ENCODE peak calls at places on chromosomes 11 and 22, in six cellular contexts. G is neural progenitor cell, T is fibroblast of mammary gland, K is fibroblast of pulmonary artery, F is HCT116, E is HFFc6. A is an unnamed sample.

GRCh38 chr11:19650929-19651487 is 61.6 kb upstream of the NAV2 start:
- DNase-seq in G (no peak), T (no peak), K (no peak), F (no peak), E (no peak), A (no peak)

GRCh38 chr11:81071641-81072040 is 1630.8 kb upstream of the TENM4 start:
- DNase-seq in G (no peak), T (no peak), K (no peak), F (no peak), E (no peak), A (no peak)

GRCh38 chr11:119720311-119720710 is 8.7 kb downstream of the NECTIN1 start:
- DNase-seq in G (no peak), T (peak), K (no peak), F (no peak), E (no peak), A (no peak)

GRCh38 chr11:20248345-20248744 is 88.1 kb upstream of the DBX1 start:
- DNase-seq in G (no peak), T (no peak), K (no peak), F (no peak), E (no peak), A (no peak)

GRCh38 chr22:35477911-35478582 is 62.6 kb upstream of the RASD2 start:
- DNase-seq in G (no peak), T (peak), K (peak), F (peak), E (peak), A (peak)

GRCh38 chr11:61142424-61142823 is 18.8 kb downstream of the VPS37C start:
- DNase-seq in G (no peak), T (peak), K (no peak), F (no peak), E (no peak), A (no peak)

GRCh38 chr11:68312780-68313573 is 586 bp downstream of the LRP5 start:
- DNase-seq in G (peak), T (no peak), K (no peak), F (no peak), E (no peak), A (no peak)

GRCh38 chr11:14179126-14179820 is 179.7 kb downstream of the RRAS2 start:
- DNase-seq in G (no peak), T (peak), K (peak), F (no peak), E (peak), A (peak)

GRCh38 chr11:118287006-118287405 is 17.5 kb upstream of the CD3E start:
- DNase-seq in G (no peak), T (peak), K (no peak), F (no peak), E (peak), A (no peak)

GRCh38 chr11:78583889-78584288 is 9.2 kb upstream of the NARS2 start:
- DNase-seq in G (no peak), T (no peak), K (no peak), F (no peak), E (no peak), A (no peak)
- TF ChIP-seq CTCF in G (no peak), T (no peak), K (no peak), F (no peak), E (no peak), A (no peak)

GRCh38 chr11:125062931-125063428 is at the start of gene SLC37A2:
- DNase-seq in G (peak), T (peak), K (peak), F (no peak), E (peak), A (peak)
- TF ChIP-seq CTCF in G (peak), T (no peak), K (no peak), F (no peak), E (peak), A (no peak)

DNA sequence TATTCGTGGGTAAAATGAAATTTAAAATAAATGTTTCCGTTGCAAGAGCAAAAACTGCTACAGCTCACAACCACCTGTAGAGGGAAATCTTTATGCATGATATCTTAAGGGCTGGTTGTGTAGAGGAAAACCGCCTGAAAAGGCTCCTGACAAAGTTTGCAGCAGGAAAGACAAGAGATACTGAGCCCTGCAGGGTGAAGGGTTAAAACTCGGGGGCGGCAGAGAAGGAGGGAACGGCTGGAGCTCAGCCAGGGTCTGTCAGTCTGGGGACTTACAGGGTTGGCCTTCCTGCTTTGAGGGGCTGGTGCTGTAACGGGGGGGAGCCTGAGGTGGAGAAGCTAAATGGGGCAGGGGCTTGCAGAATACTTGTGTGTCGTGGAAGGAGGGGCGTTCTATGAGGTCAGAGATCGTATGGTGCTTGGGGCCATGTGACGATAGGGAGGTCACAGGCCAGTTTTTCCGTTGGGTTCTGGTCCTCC is 122.9 kb upstream of the HSD17B12 start:
- DNase-seq in G (peak), T (no peak), K (peak), F (no peak), E (no peak), A (no peak)
- TF ChIP-seq CTCF in G (peak), T (peak), K (peak), F (no peak), E (peak), A (peak)

GRCh38 chr22:27409299-27409698 is 392.3 kb downstream of the MN1 start:
- DNase-seq in G (no peak), T (peak), K (no peak), F (no peak), E (no peak), A (no peak)
- TF ChIP-seq CTCF in G (no peak), T (peak), K (no peak), F (no peak), E (peak), A (no peak)

GRCh38 chr11:16191212-16191851 is 165.0 kb downstream of the SOX6 start:
- DNase-seq in G (no peak), T (no peak), K (no peak), F (no peak), E (no peak), A (no peak)
- TF ChIP-seq CTCF in G (no peak), T (no peak), K (no peak), F (no peak), E (peak), A (no peak)

GRCh38 chr22:49295465-49295743 is 532.3 kb downstream of the BRD1 start:
- DNase-seq in G (no peak), T (no peak), K (no peak), F (no peak), E (no peak), A (no peak)
- TF ChIP-seq CTCF in G (no peak), T (no peak), K (no peak), F (no peak), E (no peak), A (no peak)

GRCh38 chr11:116896211-116896610 is 58.8 kb upstream of the APOA1 start:
- DNase-seq in G (no peak), T (no peak), K (no peak), F (no peak), E (no peak), A (no peak)

GRCh38 chr11:116892374-116892773 is 55.0 kb upstream of the APOA1 start:
- DNase-seq in G (no peak), T (no peak), K (no peak), F (no peak), E (no peak), A (no peak)

GRCh38 chr11:116893437-116893836 is 56.0 kb upstream of the APOA1 start:
- DNase-seq in G (no peak), T (no peak), K (no peak), F (no peak), E (no peak), A (no peak)

GRCh38 chr11:116893906-116894305 is 56.5 kb upstream of the APOA1 start:
- DNase-seq in G (no peak), T (no peak), K (no peak), F (no peak), E (no peak), A (no peak)

DNA sequence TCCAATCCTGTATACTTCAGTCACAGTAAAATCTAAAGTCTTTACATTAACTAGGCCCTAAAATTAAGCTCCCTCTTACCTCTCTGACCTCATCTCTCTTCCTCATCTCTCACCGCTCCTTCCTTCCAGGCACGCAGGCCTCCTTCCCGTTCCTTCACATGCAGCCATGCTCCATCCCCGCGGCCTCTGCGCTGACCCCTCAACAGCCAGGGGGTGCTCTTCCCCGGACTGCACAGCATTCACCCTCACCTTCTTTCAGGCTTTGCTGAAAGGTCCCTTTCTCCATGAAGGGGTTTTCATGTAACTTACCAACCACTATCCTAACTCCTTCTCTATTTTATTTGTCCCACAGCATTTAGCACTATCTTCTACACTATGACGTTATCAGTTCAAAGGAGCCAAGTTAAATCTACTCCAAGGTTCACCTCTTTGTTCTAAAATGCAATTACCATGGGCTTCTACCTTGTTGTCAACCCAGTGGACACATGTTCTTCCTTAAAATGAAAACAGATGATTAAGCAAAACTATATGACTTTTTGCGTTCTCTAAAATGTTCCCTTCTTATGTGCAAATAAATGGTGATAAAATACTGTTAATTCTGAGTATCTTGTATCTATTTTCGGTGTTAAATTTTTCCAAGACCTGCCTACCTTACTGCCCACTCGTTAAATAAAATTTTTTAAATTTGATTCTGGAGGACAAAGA is 57.8 kb upstream of the APOA1 start:
- DNase-seq in G (peak), T (no peak), K (peak), F (no peak), E (no peak), A (no peak)
- TF ChIP-seq CTCF in G (peak), T (peak), K (peak), F (no peak), E (peak), A (peak)

GRCh38 chr22:20981787-20982562 is at the start of gene LZTR1:
- DNase-seq in G (peak), T (peak), K (peak), F (peak), E (peak), A (peak)
- TF ChIP-seq CTCF in G (peak), T (peak), K (peak), F (peak), E (peak), A (peak)